ENCODE peak calls at places on chromosome 21, in seven cellular contexts. U is IMR-90, K is mesenchymal stem cell, G is H9, A is mesendoderm, P is trophoblast cell, H is H1. N is an unnamed sample.

GRCh38 chr21:21851205-21851604 is 853.0 kb downstream of the NCAM2 start:
- DNase-seq in U (no peak), K (no peak), G (no peak), A (no peak), P (no peak), H (no peak), N (no peak)

GRCh38 chr21:31176725-31177124 is 138.4 kb upstream of the KRTAP19-8 start:
- DNase-seq in U (no peak), K (no peak), G (no peak), A (no peak), P (no peak), H (no peak), N (no peak)

GRCh38 chr21:36423772-36424433 is 38.7 kb downstream of the CHAF1B start:
- DNase-seq in U (no peak), K (no peak), G (no peak), A (no peak), P (no peak), H (no peak), N (no peak)

GRCh38 chr21:27244796-27245195 is 277.9 kb upstream of the ADAMTS5 start:
- DNase-seq in U (no peak), K (no peak), G (no peak), A (no peak), P (no peak), H (no peak), N (no peak)

GRCh38 chr21:45460611-45461368 is 55.8 kb downstream of the COL18A1 start:
- DNase-seq in U (peak; percentile 91), K (peak; percentile 91), G (no peak), A (peak; percentile 45), P (peak; percentile 41), H (no peak), N (no peak)

GRCh38 chr21:45386336-45386727 is 18.6 kb upstream of the COL18A1 start:
- DNase-seq in U (no peak), K (no peak), G (no peak), A (no peak), P (no peak), H (no peak), N (no peak)

GRCh38 chr21:34642211-34643075 is 26.4 kb upstream of the CLIC6 start:
- DNase-seq in U (peak; percentile 18), K (peak; percentile 55), G (no peak), A (no peak), P (no peak), H (no peak), N (no peak)

GRCh38 chr21:35578350-35578782 is 482.0 kb downstream of the SETD4 start:
- DNase-seq in U (peak; percentile 93), K (peak; percentile 75), G (no peak), A (no peak), P (no peak), H (no peak), N (no peak)

GRCh38 chr21:30577766-30578165 is 12.4 kb downstream of the KRTAP22-2 start:
- DNase-seq in U (no peak), K (no peak), G (no peak), A (no peak), P (no peak), H (no peak), N (no peak)

GRCh38 chr21:28427356-28428022 is 565.2 kb downstream of the LTN1 start:
- DNase-seq in U (peak; percentile 67), K (no peak), G (no peak), A (no peak), P (peak; percentile 74), H (no peak), N (no peak)

GRCh38 chr21:16455526-16455925 is 725.7 kb downstream of the USP25 start:
- DNase-seq in U (no peak), K (no peak), G (no peak), A (no peak), P (no peak), H (no peak), N (no peak)

GRCh38 chr21:46188226-46189212 is 4.3 kb upstream of the SPATC1L start:
- DNase-seq in U (peak; percentile 58), K (peak; percentile 74), G (peak; percentile 63), A (peak; percentile 87), P (peak; percentile 68), H (no peak), N (peak; percentile 56)

GRCh38 chr21:39052718-39053117 is 130.5 kb downstream of the PSMG1 start:
- DNase-seq in U (no peak), K (no peak), G (no peak), A (no peak), P (no peak), H (no peak), N (no peak)

GRCh38 chr21:26405735-26406361 is 167.2 kb downstream of the CYYR1 start:
- DNase-seq in U (peak; percentile 72), K (peak; percentile 79), G (peak; percentile 36), A (peak; percentile 84), P (peak; percentile 90), H (no peak), N (no peak)

GRCh38 chr21:35401476-35401875 is 352.4 kb upstream of the RUNX1 start:
- DNase-seq in U (peak; percentile 19), K (peak; percentile 42), G (no peak), A (peak; percentile 81), P (no peak), H (no peak), N (no peak)

GRCh38 chr21:46069719-46070279 is 28.1 kb upstream of the COL6A2 start:
- DNase-seq in U (no peak), K (no peak), G (peak; percentile 14), A (no peak), P (no peak), H (no peak), N (no peak)

GRCh38 chr21:22657786-22658185 is 1659.6 kb downstream of the NCAM2 start:
- DNase-seq in U (no peak), K (no peak), G (no peak), A (no peak), P (no peak), H (no peak), N (no peak)

GRCh38 chr21:30408782-30409494 is 13.1 kb downstream of the KRTAP13-1 start:
- DNase-seq in U (no peak), K (peak; percentile 0), G (peak; percentile 98), A (peak; percentile 99), P (peak; percentile 79), H (peak; percentile 95), N (peak; percentile 3)

GRCh38 chr21:18369115-18369514 is 34.5 kb downstream of the TMPRSS15 start:
- DNase-seq in U (no peak), K (peak; percentile 46), G (no peak), A (peak; percentile 47), P (peak; percentile 32), H (no peak), N (peak; percentile 9)
- H3K23ac ChIP-seq in U (no peak overlapping the region), K (no peak overlapping the region), G (no peak overlapping the region), A (no peak overlapping the region), P (no peak overlapping the region), H (no peak overlapping the region), N (no peak overlapping the region)

GRCh38 chr21:14826630-14827029 is 238.2 kb downstream of the NRIP1 start:
- DNase-seq in U (no peak), K (no peak), G (no peak), A (no peak), P (no peak), H (no peak), N (no peak)
- H3K79me1 ChIP-seq in U (no peaks in the 10 kb centered on the region), K (no peaks in the 10 kb centered on the region), G (no peaks in the 10 kb centered on the region), A (no peaks in the 10 kb centered on the region), P (no peaks in the 10 kb centered on the region), H (no peaks in the 10 kb centered on the region), N (no peaks in the 10 kb centered on the region)

DNA sequence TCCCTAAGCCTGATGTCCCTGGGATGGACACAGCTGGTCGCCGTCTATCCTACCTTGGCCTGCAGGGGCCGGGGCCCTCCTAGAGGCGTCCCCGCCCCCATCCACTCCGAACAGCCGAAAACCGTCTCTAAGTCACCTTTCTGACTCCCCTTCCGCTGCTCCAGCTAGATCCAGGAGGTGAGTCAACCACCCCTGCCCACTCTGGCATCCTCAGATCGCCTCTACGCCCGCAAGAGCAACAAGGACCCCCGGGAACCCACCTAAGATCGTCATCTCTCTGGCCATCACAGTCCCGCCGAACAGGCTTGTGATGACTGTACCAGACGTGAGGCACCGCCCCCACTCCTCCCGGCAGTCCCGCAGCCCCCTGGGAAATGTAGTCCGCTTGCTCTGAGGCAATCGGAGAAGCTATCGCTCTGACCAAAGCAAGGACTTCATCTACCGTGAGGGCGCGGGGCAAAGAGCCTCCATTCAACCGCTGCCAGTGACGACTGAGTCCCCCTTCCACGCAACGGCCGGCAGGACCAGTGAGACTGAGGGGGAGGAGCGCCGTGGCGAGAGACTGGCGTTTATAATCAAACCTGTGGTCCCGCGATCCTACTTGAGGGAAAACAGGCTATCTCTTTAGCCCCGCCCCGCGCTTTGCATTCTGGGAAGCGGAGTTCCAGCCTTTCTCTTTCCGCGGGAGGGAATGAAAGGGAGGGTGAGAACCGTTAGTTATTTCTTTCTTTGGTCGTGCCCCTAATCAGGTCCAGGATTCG is at the start of gene HSPA13:
- DNase-seq in U (peak; percentile 99), K (peak; percentile 100), G (peak; percentile 100), A (peak; percentile 100), P (peak; percentile 100), H (peak; percentile 98), N (peak; percentile 99)
- H3K4ac ChIP-seq in U (peak within 1 kb of the TSS; percentile 86), K (peak within 1 kb of the TSS; percentile 52), G (no peak within 1 kb of the TSS), A (peak within 1 kb of the TSS; percentile 59), P (peak within 1 kb of the TSS; percentile 68), H (no peak within 1 kb of the TSS), N (no peak within 1 kb of the TSS)

GRCh38 chr21:42098957-42099547 is 27.9 kb downstream of the UMODL1 start:
- DNase-seq in U (no peak), K (no peak), G (no peak), A (no peak), P (no peak), H (no peak), N (no peak)
- H3K23ac ChIP-seq in U (no peak overlapping the region), K (no peak overlapping the region), G (no peak overlapping the region), A (no peak overlapping the region), P (no peak overlapping the region), H (no peak overlapping the region), N (peak overlapping the region; percentile 76)